ENCODE peak calls at places on chromosomes 16 and 17, in eight cellular contexts. D, O, E, T, H, L, Z and X are unnamed samples.

GRCh38 chr17:3896108-3897099 is 3.6 kb upstream of the CAMKK1 start:
- DNase-seq in D (no peak), O (no peak), E (no peak), T (no peak), H (no peak), L (no peak), Z (no peak), X (no peak)

GRCh38 chr16:13781579-13782338 is 138.2 kb upstream of the ERCC4 start:
- DNase-seq in D (no peak), O (no peak), E (no peak), T (no peak), H (no peak), L (no peak), Z (no peak), X (no peak)

GRCh38 chr16:79329163-79329521 is 271.4 kb downstream of the MAF start:
- DNase-seq in D (no peak), O (no peak), E (no peak), T (no peak), H (no peak), L (no peak), Z (peak; percentile 16), X (no peak)

GRCh38 chr17:41799366-41799765 is 12.4 kb downstream of the P3H4 start:
- DNase-seq in D (no peak), O (no peak), E (no peak), T (no peak), H (no peak), L (no peak), Z (no peak), X (no peak)

GRCh38 chr16:27472091-27473020 is 70.4 kb downstream of the IL21R start:
- DNase-seq in D (no peak), O (no peak), E (no peak), T (no peak), H (no peak), L (no peak), Z (no peak), X (no peak)

GRCh38 chr17:74414510-74414909 is 17.4 kb upstream of the GPRC5C start:
- DNase-seq in D (no peak), O (no peak), E (no peak), T (no peak), H (no peak), L (no peak), Z (no peak), X (no peak)

GRCh38 chr16:69190046-69190588 is 3.2 kb downstream of the SNTB2 start:
- DNase-seq in D (no peak), O (no peak), E (no peak), T (no peak), H (no peak), L (no peak), Z (no peak), X (no peak)

GRCh38 chr16:47849736-47850135 is 306.1 kb downstream of the ABCC12 start:
- DNase-seq in D (no peak), O (no peak), E (no peak), T (peak; percentile 89), H (peak; percentile 11), L (no peak), Z (no peak), X (no peak)

GRCh38 chr17:78387982-78388941 is 9.8 kb downstream of the PGS1 start:
- DNase-seq in D (no peak), O (no peak), E (no peak), T (no peak), H (no peak), L (no peak), Z (no peak), X (peak; percentile 87)

GRCh38 chr17:78384479-78385175 is 6.2 kb downstream of the PGS1 start:
- DNase-seq in D (no peak), O (no peak), E (no peak), T (no peak), H (no peak), L (no peak), Z (no peak), X (no peak)

GRCh38 chr17:78380370-78380769 is 1.9 kb downstream of the PGS1 start:
- DNase-seq in D (no peak), O (no peak), E (no peak), T (no peak), H (no peak), L (no peak), Z (no peak), X (no peak)

GRCh38 chr17:78381601-78382168 is 3.2 kb downstream of the PGS1 start:
- DNase-seq in D (no peak), O (no peak), E (peak; percentile 46), T (no peak), H (no peak), L (no peak), Z (no peak), X (no peak)

GRCh38 chr17:78383725-78384471 is 5.4 kb downstream of the PGS1 start:
- DNase-seq in D (no peak), O (no peak), E (no peak), T (peak; percentile 95), H (no peak), L (no peak), Z (peak; percentile 70), X (peak; percentile 93)
- TF ChIP-seq EP300 in D (no peak), O (no peak), E (no peak), T (peak; percentile 92), H (no peak), L (no peak), Z (peak; percentile 91), X (peak; percentile 72)

GRCh38 chr16:53054670-53055485 is at the start of gene CHD9:
- DNase-seq in D (peak; percentile 93), O (peak; percentile 91), E (peak; percentile 88), T (peak; percentile 96), H (peak; percentile 87), L (peak; percentile 90), Z (peak; percentile 78), X (peak; percentile 94)

GRCh38 chr16:53056528-53056881 is 1.7 kb downstream of the CHD9 start:
- DNase-seq in D (no peak), O (no peak), E (no peak), T (no peak), H (no peak), L (peak; percentile 72), Z (no peak), X (peak; percentile 62)

GRCh38 chr16:53055603-53056527 is 1.1 kb downstream of the CHD9 start:
- DNase-seq in D (peak; percentile 43), O (peak; percentile 51), E (peak; percentile 65), T (no peak), H (peak; percentile 61), L (peak; percentile 70), Z (peak; percentile 59), X (peak; percentile 76)

GRCh38 chr16:53053967-53054669 is 673 bp upstream of the CHD9 start:
- DNase-seq in D (peak; percentile 50), O (peak; percentile 46), E (peak; percentile 35), T (no peak), H (no peak), L (peak; percentile 26), Z (no peak), X (peak; percentile 84)

GRCh38 chr16:53052519-53053501 is at the start of gene CHD9NB:
- DNase-seq in D (peak; percentile 26), O (peak; percentile 93), E (no peak), T (no peak), H (no peak), L (peak; percentile 89), Z (no peak), X (peak; percentile 51)
- H3K4me3 ChIP-seq in D (peak within 1 kb of the TSS; percentile 36), O (peak within 1 kb of the TSS; percentile 42), E (no peak within 1 kb of the TSS), T (no peak within 1 kb of the TSS), H (no peak within 1 kb of the TSS), L (no peak within 1 kb of the TSS), Z (no peak within 1 kb of the TSS), X (no peak within 1 kb of the TSS)

DNA sequence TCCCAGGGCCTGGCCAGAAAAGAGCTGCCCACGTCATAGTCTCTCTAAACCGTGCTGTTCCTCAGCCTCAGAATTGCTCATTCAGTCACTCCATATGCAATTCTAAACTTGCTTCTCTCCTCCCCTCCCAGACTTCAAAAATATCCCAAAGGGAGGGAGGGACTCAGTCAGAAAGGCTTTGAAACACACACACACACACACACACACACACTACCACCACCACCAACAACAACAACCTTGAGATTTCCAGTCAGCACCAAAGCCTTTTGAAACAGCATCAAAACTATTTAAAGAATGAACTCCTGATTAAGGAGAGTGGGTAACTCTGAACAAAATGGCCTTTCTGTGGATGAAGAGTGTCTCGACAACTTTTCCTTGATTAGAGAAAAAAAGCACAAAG is 16.4 kb downstream of the NOS2 start:
- DNase-seq in D (no peak), O (no peak), E (no peak), T (no peak), H (no peak), L (no peak), Z (no peak), X (no peak)
- TF ChIP-seq EP300 in D (no peak), O (no peak), E (no peak), T (no peak), H (no peak), L (no peak), Z (no peak), X (no peak)

DNA sequence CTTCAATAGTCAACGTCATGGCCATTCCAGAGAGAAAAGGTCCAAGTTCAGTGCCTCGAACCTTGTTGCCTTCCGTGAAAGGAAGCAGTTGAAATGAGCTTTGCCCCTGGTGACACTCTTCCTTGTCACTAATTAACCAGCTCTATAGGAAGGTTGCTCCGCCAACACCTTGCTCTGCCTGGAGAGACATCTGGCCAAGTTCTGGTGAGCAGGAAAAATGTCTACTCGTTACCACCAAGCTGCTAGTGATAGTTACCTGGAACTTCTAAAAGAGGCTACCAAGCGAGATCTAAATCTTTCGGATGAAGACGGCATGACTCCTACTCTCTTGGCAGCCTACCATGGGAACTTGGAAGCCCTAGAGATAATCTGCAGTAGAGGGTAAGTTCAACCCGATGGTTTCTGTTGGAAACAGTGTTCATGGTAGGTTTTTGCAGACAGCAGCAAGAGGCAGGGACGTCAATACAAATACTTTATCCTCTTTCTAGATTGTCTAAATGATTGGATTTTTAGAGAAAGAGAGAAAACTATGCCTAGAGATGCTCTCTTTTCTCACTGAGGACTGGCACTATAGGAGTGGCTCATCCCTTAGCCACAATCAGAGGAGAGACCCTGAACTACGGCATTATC is at the start of gene ANKS4B:
- DNase-seq in D (no peak), O (peak; percentile 26), E (no peak), T (no peak), H (peak; percentile 10), L (peak; percentile 94), Z (no peak), X (no peak)
- H3K4me3 ChIP-seq in D (no peak within 1 kb of the TSS), O (peak within 1 kb of the TSS; percentile 20), E (no peak within 1 kb of the TSS), T (no peak within 1 kb of the TSS), H (no peak within 1 kb of the TSS), L (peak within 1 kb of the TSS; percentile 70), Z (peak within 1 kb of the TSS; percentile 23), X (no peak within 1 kb of the TSS)

GRCh38 chr16:89291355-89291754 is 73.9 kb downstream of the ZNF778 start:
- DNase-seq in D (no peak), O (no peak), E (no peak), T (no peak), H (no peak), L (no peak), Z (no peak), X (no peak)

GRCh38 chr16:89289428-89290395 is 72.2 kb downstream of the ZNF778 start:
- DNase-seq in D (peak; percentile 98), O (peak; percentile 73), E (peak; percentile 90), T (no peak), H (peak; percentile 92), L (peak; percentile 73), Z (peak; percentile 71), X (peak; percentile 84)

GRCh38 chr16:89290472-89290871 is 73.0 kb downstream of the ZNF778 start:
- DNase-seq in D (no peak), O (no peak), E (no peak), T (no peak), H (no peak), L (no peak), Z (no peak), X (no peak)

GRCh38 chr16:89291776-89292175 is 74.3 kb downstream of the ZNF778 start:
- DNase-seq in D (no peak), O (no peak), E (no peak), T (no peak), H (no peak), L (no peak), Z (no peak), X (no peak)

GRCh38 chr16:89290887-89291286 is 73.4 kb downstream of the ZNF778 start:
- DNase-seq in D (no peak), O (no peak), E (no peak), T (no peak), H (peak; percentile 93), L (no peak), Z (no peak), X (no peak)
- TF ChIP-seq EP300 in D (no peak), O (no peak), E (no peak), T (no peak), H (peak; percentile 71), L (no peak), Z (no peak), X (no peak)